ENCODE peak calls at places on chromosomes 6 and 20, in five cellular contexts. One of them, this sample, is unnamed.

GRCh38 chr6:75842191-75842590 is 93.2 kb downstream of the MYO6 start:
- DNase-seq in HepG2: no peak
- DNase-seq in A549: no peak
- DNase-seq in K562: no peak
- DNase-seq in GM12878: no peak
- DNase-seq in this sample: no peak

GRCh38 chr6:162478191-162478642 is 249.3 kb downstream of the PRKN start:
- DNase-seq in HepG2: peak; percentile 13
- DNase-seq in A549: no peak
- DNase-seq in K562: no peak
- DNase-seq in GM12878: peak; percentile 33
- DNase-seq in this sample: no peak

GRCh38 chr20:23669866-23670265 is 19.0 kb downstream of the CST4 start:
- DNase-seq in HepG2: no peak
- DNase-seq in A549: no peak
- DNase-seq in K562: no peak
- DNase-seq in GM12878: no peak
- DNase-seq in this sample: no peak

GRCh38 chr6:158647501-158647900 is 2.4 kb upstream of the SYTL3 start:
- DNase-seq in HepG2: no peak
- DNase-seq in A549: no peak
- DNase-seq in K562: no peak
- DNase-seq in GM12878: no peak
- DNase-seq in this sample: no peak

GRCh38 chr20:32898721-32899120 is 40.0 kb downstream of the EFCAB8 start:
- DNase-seq in HepG2: no peak
- DNase-seq in A549: no peak
- DNase-seq in K562: no peak
- DNase-seq in GM12878: no peak
- DNase-seq in this sample: no peak

GRCh38 chr6:127136786-127137185 is 18.3 kb downstream of the RSPO3 start:
- DNase-seq in HepG2: no peak
- DNase-seq in A549: no peak
- DNase-seq in K562: no peak
- DNase-seq in GM12878: no peak
- DNase-seq in this sample: no peak

GRCh38 chr6:7257521-7258230 is 55.3 kb downstream of the SSR1 start:
- DNase-seq in HepG2: no peak
- DNase-seq in A549: no peak
- DNase-seq in K562: no peak
- DNase-seq in GM12878: no peak
- DNase-seq in this sample: no peak

GRCh38 chr6:37878150-37878710 is 58.7 kb downstream of the ZFAND3 start:
- DNase-seq in HepG2: no peak
- DNase-seq in A549: no peak
- DNase-seq in K562: no peak
- DNase-seq in GM12878: no peak
- DNase-seq in this sample: no peak

GRCh38 chr20:19363439-19363838 is 151.0 kb downstream of the SLC24A3 start:
- DNase-seq in HepG2: no peak
- DNase-seq in A549: no peak
- DNase-seq in K562: no peak
- DNase-seq in GM12878: no peak
- DNase-seq in this sample: no peak

GRCh38 chr6:170211404-170212025 is 79.4 kb downstream of the DLL1 start:
- DNase-seq in HepG2: no peak
- DNase-seq in A549: no peak
- DNase-seq in K562: no peak
- DNase-seq in GM12878: no peak
- DNase-seq in this sample: no peak

GRCh38 chr6:9623985-9624384 is 790.9 kb downstream of the TFAP2A start:
- DNase-seq in HepG2: no peak
- DNase-seq in A549: no peak
- DNase-seq in K562: no peak
- DNase-seq in GM12878: no peak
- DNase-seq in this sample: peak; percentile 4

GRCh38 chr20:31770243-31770642 is 31.2 kb downstream of the TPX2 start:
- DNase-seq in HepG2: no peak
- DNase-seq in A549: no peak
- DNase-seq in K562: no peak
- DNase-seq in GM12878: no peak
- DNase-seq in this sample: no peak

GRCh38 chr6:168102093-168102985 is 23.3 kb upstream of the FRMD1 start:
- DNase-seq in HepG2: no peak
- DNase-seq in A549: no peak
- DNase-seq in K562: no peak
- DNase-seq in GM12878: no peak
- DNase-seq in this sample: no peak

GRCh38 chr6:107932580-107932979 is 25.4 kb downstream of the SEC63 start:
- DNase-seq in HepG2: no peak
- DNase-seq in A549: no peak
- DNase-seq in K562: no peak
- DNase-seq in GM12878: no peak
- DNase-seq in this sample: no peak

GRCh38 chr6:152605901-152606390 is 31.2 kb downstream of the SYNE1 start:
- DNase-seq in HepG2: no peak
- DNase-seq in A549: no peak
- DNase-seq in K562: no peak
- DNase-seq in GM12878: no peak
- DNase-seq in this sample: no peak

GRCh38 chr6:165641672-165642156 is 21.3 kb downstream of the PDE10A start:
- DNase-seq in HepG2: no peak
- DNase-seq in A549: no peak
- DNase-seq in K562: no peak
- DNase-seq in GM12878: no peak
- DNase-seq in this sample: no peak

GRCh38 chr6:134238960-134239795 is 78.7 kb downstream of the SGK1 start:
- DNase-seq in HepG2: no peak
- DNase-seq in A549: no peak
- DNase-seq in K562: no peak
- DNase-seq in GM12878: no peak
- DNase-seq in this sample: no peak

GRCh38 chr6:116145786-116146675 is 20.1 kb upstream of the COL10A1 start:
- DNase-seq in HepG2: peak; percentile 81
- DNase-seq in A549: no peak
- DNase-seq in K562: no peak
- DNase-seq in GM12878: no peak
- DNase-seq in this sample: peak; percentile 81

GRCh38 chr20:57514273-57514751 is 10.6 kb downstream of the CTCFL start:
- DNase-seq in HepG2: peak; percentile 73
- DNase-seq in A549: peak; percentile 68
- DNase-seq in K562: peak; percentile 41
- DNase-seq in GM12878: no peak
- DNase-seq in this sample: peak; percentile 68

GRCh38 chr6:146875927-146876270 is 277.1 kb downstream of the ADGB start:
- DNase-seq in HepG2: no peak
- DNase-seq in A549: no peak
- DNase-seq in K562: no peak
- DNase-seq in GM12878: no peak
- DNase-seq in this sample: no peak

GRCh38 chr6:93550551-93551276 is 131.4 kb upstream of the EPHA7 start:
- DNase-seq in HepG2: no peak
- DNase-seq in A549: no peak
- DNase-seq in K562: no peak
- DNase-seq in GM12878: no peak
- DNase-seq in this sample: no peak
- TF ChIP-seq MAX in HepG2: no peak
- TF ChIP-seq MAX in A549: no peak
- TF ChIP-seq MAX in K562: no peak
- TF ChIP-seq MAX in GM12878: no peak
- TF ChIP-seq MAX in this sample: no peak

GRCh38 chr6:137089305-137089704 is 44.5 kb upstream of the IL20RA start:
- DNase-seq in HepG2: no peak
- DNase-seq in A549: no peak
- DNase-seq in K562: no peak
- DNase-seq in GM12878: no peak
- DNase-seq in this sample: no peak
- TF ChIP-seq MYC in HepG2: no peak
- TF ChIP-seq MYC in A549: no peak
- TF ChIP-seq MYC in K562: no peak
- TF ChIP-seq MYC in GM12878: no peak
- TF ChIP-seq MYC in this sample: no peak

GRCh38 chr6:106637051-106637717 is 7.8 kb downstream of the QRSL1 start:
- DNase-seq in HepG2: no peak
- DNase-seq in A549: no peak
- DNase-seq in K562: no peak
- DNase-seq in GM12878: no peak
- DNase-seq in this sample: peak; percentile 16
- H3K4me2 ChIP-seq in HepG2: no peak overlapping the region
- H3K4me2 ChIP-seq in A549: no peak overlapping the region
- H3K4me2 ChIP-seq in K562: no peak overlapping the region
- H3K4me2 ChIP-seq in GM12878: peak overlapping the region; percentile 100
- H3K4me2 ChIP-seq in this sample: no peak overlapping the region

DNA sequence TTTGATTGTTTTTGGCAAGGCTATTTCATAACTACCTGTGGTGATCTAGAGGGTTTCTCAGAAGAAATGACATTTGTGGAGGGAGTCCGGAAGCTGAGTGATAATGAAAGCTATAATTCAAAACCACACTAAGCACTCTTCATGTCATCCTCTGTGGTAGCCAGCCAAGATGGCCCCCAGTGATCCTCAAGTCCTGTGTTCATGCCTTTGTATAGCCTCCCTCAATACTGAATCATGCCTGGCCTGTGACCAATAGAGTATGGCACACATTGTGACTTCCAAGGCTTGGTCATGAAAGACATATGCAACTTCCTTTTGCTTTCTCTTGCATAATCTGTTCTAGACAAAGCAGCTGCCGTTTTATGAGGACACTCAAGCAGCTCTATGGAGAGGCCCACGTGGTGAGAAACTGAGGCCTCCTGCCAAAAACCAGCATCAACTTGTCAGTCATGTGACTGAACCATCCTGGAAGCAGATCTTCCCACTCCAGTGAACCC is 12.8 kb upstream of the DNAAF9 start:
- DNase-seq in HepG2: no peak
- DNase-seq in A549: no peak
- DNase-seq in K562: no peak
- DNase-seq in GM12878: peak; percentile 78
- DNase-seq in this sample: no peak
- TF ChIP-seq MAX in HepG2: no peak
- TF ChIP-seq MAX in A549: no peak
- TF ChIP-seq MAX in K562: peak; percentile 35
- TF ChIP-seq MAX in GM12878: no peak
- TF ChIP-seq MAX in this sample: no peak

GRCh38 chr20:1900321-1900791 is 5.1 kb downstream of the SIRPA start:
- DNase-seq in HepG2: peak; percentile 89
- DNase-seq in A549: peak; percentile 98
- DNase-seq in K562: peak; percentile 60
- DNase-seq in GM12878: no peak
- DNase-seq in this sample: peak; percentile 78
- TF ChIP-seq MYC in HepG2: no peak
- TF ChIP-seq MYC in A549: no peak
- TF ChIP-seq MYC in K562: no peak
- TF ChIP-seq MYC in GM12878: no peak
- TF ChIP-seq MYC in this sample: no peak

GRCh38 chr20:840858-841567 is 7.5 kb downstream of the FAM110A start:
- DNase-seq in HepG2: peak; percentile 33
- DNase-seq in A549: peak; percentile 43
- DNase-seq in K562: no peak
- DNase-seq in GM12878: no peak
- DNase-seq in this sample: no peak

GRCh38 chr20:842547-842940 is 9.0 kb downstream of the FAM110A start:
- DNase-seq in HepG2: no peak
- DNase-seq in A549: no peak
- DNase-seq in K562: no peak
- DNase-seq in GM12878: no peak
- DNase-seq in this sample: no peak

GRCh38 chr20:843908-844307 is 10.4 kb downstream of the FAM110A start:
- DNase-seq in HepG2: no peak
- DNase-seq in A549: no peak
- DNase-seq in K562: no peak
- DNase-seq in GM12878: no peak
- DNase-seq in this sample: no peak

GRCh38 chr20:840503-840857 is 7.0 kb downstream of the FAM110A start:
- DNase-seq in HepG2: no peak
- DNase-seq in A549: no peak
- DNase-seq in K562: no peak
- DNase-seq in GM12878: no peak
- DNase-seq in this sample: no peak

GRCh38 chr20:841568-842546 is 8.3 kb downstream of the FAM110A start:
- DNase-seq in HepG2: no peak
- DNase-seq in A549: no peak
- DNase-seq in K562: no peak
- DNase-seq in GM12878: no peak
- DNase-seq in this sample: no peak
- H3K4me2 ChIP-seq in HepG2: peak overlapping the region; percentile 70
- H3K4me2 ChIP-seq in A549: peak overlapping the region; percentile 89
- H3K4me2 ChIP-seq in K562: no peak overlapping the region
- H3K4me2 ChIP-seq in GM12878: peak overlapping the region; percentile 94
- H3K4me2 ChIP-seq in this sample: no peak overlapping the region

DNA sequence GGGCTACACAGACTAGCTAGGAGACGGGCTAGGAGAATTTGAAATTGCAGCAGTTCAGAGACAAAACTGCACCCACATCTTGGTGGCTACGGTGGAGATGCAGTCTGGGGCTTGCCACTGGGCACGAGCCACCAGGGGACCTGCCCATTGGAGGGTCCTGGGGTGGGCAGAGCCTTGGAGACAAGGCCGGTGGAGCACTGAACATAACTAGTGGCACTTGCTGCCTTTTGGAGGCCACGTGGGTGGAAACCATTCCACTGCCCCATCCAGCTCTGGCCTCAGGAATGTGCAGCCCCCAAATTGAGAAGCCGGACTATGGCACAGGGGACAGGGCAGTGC is 113.4 kb downstream of the NFATC2 start:
- DNase-seq in HepG2: no peak
- DNase-seq in A549: no peak
- DNase-seq in K562: no peak
- DNase-seq in GM12878: no peak
- DNase-seq in this sample: no peak
- TF ChIP-seq MAX in HepG2: no peak
- TF ChIP-seq MAX in A549: no peak
- TF ChIP-seq MAX in K562: no peak
- TF ChIP-seq MAX in GM12878: no peak
- TF ChIP-seq MAX in this sample: no peak

DNA sequence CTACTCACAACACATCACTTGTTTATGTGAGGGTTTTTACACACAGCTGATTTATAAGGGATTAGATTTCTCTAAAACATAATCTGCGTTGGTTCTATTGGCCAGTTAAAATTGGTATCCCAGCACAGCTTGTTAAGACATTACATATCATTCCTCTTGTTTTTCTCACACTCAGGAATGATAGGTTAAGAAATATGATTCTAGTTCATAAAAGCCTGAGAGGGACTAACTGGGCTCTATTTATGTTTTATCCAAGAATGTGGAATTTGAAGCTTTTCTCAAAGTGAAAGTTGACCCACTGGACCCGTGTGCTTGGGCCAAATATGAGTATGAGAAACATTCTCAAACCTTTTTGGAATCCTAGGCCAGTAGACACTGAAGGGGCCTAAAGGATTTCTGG is 117.3 kb downstream of the TMEM170B start:
- DNase-seq in HepG2: no peak
- DNase-seq in A549: no peak
- DNase-seq in K562: no peak
- DNase-seq in GM12878: no peak
- DNase-seq in this sample: peak; percentile 41
- TF ChIP-seq MYC in HepG2: no peak
- TF ChIP-seq MYC in A549: no peak
- TF ChIP-seq MYC in K562: no peak
- TF ChIP-seq MYC in GM12878: no peak
- TF ChIP-seq MYC in this sample: no peak

This sample was measured in endothelial cell of umbilical vein.